ENCODE peak calls at places on chromosomes 3 and 15, in ten cellular contexts. J, L, S, G, H, D, F, V, B and R are unnamed samples.

GRCh38 chr15:77702211-77702957 is 69.7 kb upstream of the LINGO1 start:
- DNase-seq in J (peak; percentile 41), L (no peak), S (peak; percentile 16), G (peak; percentile 2), H (no peak), D (peak; percentile 90), F (peak; percentile 48), V (peak; percentile 35), B (no peak), R (no peak)

GRCh38 chr15:50791537-50791885 is 26.0 kb upstream of the SPPL2A start:
- DNase-seq in J (no peak), L (no peak), S (no peak), G (no peak), H (no peak), D (no peak), F (no peak), V (no peak), B (no peak), R (no peak)

GRCh38 chr15:67717776-67718175 is 107.5 kb upstream of the SKOR1 start:
- DNase-seq in J (no peak), L (no peak), S (no peak), G (no peak), H (no peak), D (no peak), F (no peak), V (no peak), B (no peak), R (no peak)

GRCh38 chr3:40939113-40940070 is 259.9 kb upstream of the CTNNB1 start:
- DNase-seq in J (no peak), L (no peak), S (no peak), G (no peak), H (no peak), D (no peak), F (no peak), V (no peak), B (no peak), R (no peak)

GRCh38 chr3:50356553-50356952 is 2.8 kb downstream of the TMEM115 start:
- DNase-seq in J (no peak), L (no peak), S (no peak), G (peak; percentile 23), H (no peak), D (no peak), F (no peak), V (no peak), B (no peak), R (no peak)

GRCh38 chr3:81692766-81693165 is 68.7 kb downstream of the GBE1 start:
- DNase-seq in J (no peak), L (no peak), S (no peak), G (no peak), H (no peak), D (no peak), F (no peak), V (no peak), B (no peak), R (no peak)

GRCh38 chr3:123652346-123652984 is 67.6 kb upstream of the HACD2 start:
- DNase-seq in J (no peak), L (no peak), S (peak; percentile 53), G (peak; percentile 75), H (no peak), D (peak; percentile 91), F (peak; percentile 63), V (peak; percentile 53), B (peak; percentile 90), R (peak; percentile 81)

GRCh38 chr3:161409069-161409468 is 37.8 kb upstream of the SPTSSB start:
- DNase-seq in J (peak; percentile 20), L (no peak), S (peak; percentile 26), G (peak; percentile 62), H (peak; percentile 41), D (no peak), F (peak; percentile 63), V (peak; percentile 41), B (no peak), R (no peak)

GRCh38 chr3:100063929-100064461 is 50.3 kb downstream of the FILIP1L start:
- DNase-seq in J (no peak), L (no peak), S (no peak), G (peak; percentile 79), H (no peak), D (no peak), F (no peak), V (no peak), B (no peak), R (no peak)

GRCh38 chr3:135412475-135412874 is 553.1 kb upstream of the PPP2R3A start:
- DNase-seq in J (no peak), L (no peak), S (no peak), G (no peak), H (no peak), D (no peak), F (no peak), V (no peak), B (no peak), R (no peak)

GRCh38 chr3:149459491-149460057 is 14.9 kb upstream of the TM4SF4 start:
- DNase-seq in J (peak; percentile 79), L (no peak), S (no peak), G (no peak), H (no peak), D (no peak), F (no peak), V (no peak), B (no peak), R (no peak)

GRCh38 chr3:34237946-34238345 is 439.5 kb downstream of the PDCD6IP start:
- DNase-seq in J (no peak), L (no peak), S (no peak), G (no peak), H (no peak), D (no peak), F (no peak), V (no peak), B (no peak), R (no peak)

GRCh38 chr15:60009124-60009523 is 5.0 kb downstream of the FOXB1 start:
- DNase-seq in J (no peak), L (no peak), S (no peak), G (no peak), H (no peak), D (no peak), F (no peak), V (no peak), B (no peak), R (no peak)

GRCh38 chr3:100710355-100711198 is 1.3 kb downstream of the TFG start:
- DNase-seq in J (peak; percentile 72), L (peak; percentile 87), S (peak; percentile 91), G (peak; percentile 65), H (peak; percentile 24), D (peak; percentile 79), F (peak; percentile 93), V (peak; percentile 77), B (no peak), R (no peak)

GRCh38 chr3:16350041-16350952 is 85.3 kb downstream of the OXNAD1 start:
- DNase-seq in J (no peak), L (no peak), S (no peak), G (peak; percentile 78), H (peak; percentile 75), D (no peak), F (no peak), V (no peak), B (no peak), R (no peak)

GRCh38 chr3:72633101-72633500 is 215.1 kb downstream of the SHQ1 start:
- DNase-seq in J (no peak), L (no peak), S (no peak), G (no peak), H (no peak), D (no peak), F (no peak), V (no peak), B (no peak), R (no peak)

GRCh38 chr3:60609446-60609845 is 641.8 kb downstream of the FHIT start:
- DNase-seq in J (no peak), L (no peak), S (no peak), G (no peak), H (no peak), D (no peak), F (no peak), V (peak; percentile 10), B (no peak), R (no peak)

GRCh38 chr3:107512108-107512507 is 10.7 kb upstream of the BBX start:
- DNase-seq in J (no peak), L (no peak), S (no peak), G (no peak), H (no peak), D (no peak), F (no peak), V (no peak), B (no peak), R (no peak)

GRCh38 chr15:64634576-64635485 is 140.6 kb downstream of the RBPMS2 start:
- DNase-seq in J (no peak), L (no peak), S (peak; percentile 32), G (no peak), H (no peak), D (peak; percentile 88), F (peak; percentile 60), V (peak; percentile 33), B (no peak), R (no peak)

GRCh38 chr3:150970665-150971327 is 1.7 kb downstream of the CLRN1 start:
- DNase-seq in J (peak; percentile 69), L (no peak), S (no peak), G (peak; percentile 62), H (peak; percentile 31), D (no peak), F (no peak), V (peak; percentile 53), B (no peak), R (no peak)

GRCh38 chr3:178203152-178203551 is 333.1 kb upstream of the KCNMB2 start:
- DNase-seq in J (no peak), L (no peak), S (no peak), G (peak; percentile 13), H (no peak), D (no peak), F (no peak), V (no peak), B (no peak), R (no peak)

GRCh38 chr15:77002954-77003912 is 8.3 kb downstream of the PSTPIP1 start:
- DNase-seq in J (no peak), L (peak; percentile 89), S (peak; percentile 87), G (no peak), H (no peak), D (no peak), F (peak; percentile 87), V (no peak), B (no peak), R (peak; percentile 20)

GRCh38 chr3:108838411-108838810 is 15.8 kb downstream of the TRAT1 start:
- DNase-seq in J (no peak), L (peak; percentile 78), S (peak; percentile 68), G (no peak), H (no peak), D (no peak), F (peak; percentile 72), V (no peak), B (no peak), R (no peak)

GRCh38 chr15:33639051-33639450 is 328.3 kb downstream of the RYR3 start:
- DNase-seq in J (no peak), L (no peak), S (no peak), G (no peak), H (no peak), D (no peak), F (no peak), V (no peak), B (no peak), R (no peak)

GRCh38 chr3:34212671-34213070 is 414.2 kb downstream of the PDCD6IP start:
- DNase-seq in J (peak; percentile 15), L (no peak), S (no peak), G (peak; percentile 10), H (no peak), D (no peak), F (no peak), V (no peak), B (no peak), R (no peak)

GRCh38 chr3:147377412-147378185 is 28.7 kb downstream of the ZIC4 start:
- DNase-seq in J (no peak), L (no peak), S (no peak), G (no peak), H (no peak), D (no peak), F (no peak), V (no peak), B (no peak), R (no peak)

GRCh38 chr15:52415628-52416027 is 113.1 kb downstream of the MYO5A start:
- DNase-seq in J (no peak), L (no peak), S (no peak), G (no peak), H (no peak), D (no peak), F (no peak), V (no peak), B (no peak), R (no peak)

GRCh38 chr15:89067751-89068150 is 20.5 kb upstream of the ABHD2 start:
- DNase-seq in J (no peak), L (no peak), S (no peak), G (no peak), H (no peak), D (no peak), F (no peak), V (peak; percentile 82), B (no peak), R (no peak)